ENCODE peak calls at places on chromosomes 1 and 21, in seven cellular contexts. Z is tibial nerve, I is right lobe of liver, U is left ventricle myocardium inferior, R is psoas muscle, F is A549, L is fibroblast of lung. X is an unnamed sample.
A peak's percentile ranks its signal among the peaks of the same experiment; 100 is the strongest.

GRCh38 chr1:85047472-85048295 is 616 bp downstream of the MCOLN3 start:
- DNase-seq in L (no peak), Z (no peak), F (peak; percentile 6), I (no peak), U (peak; percentile 16), R (no peak), X (peak; percentile 68)

GRCh38 chr1:118636004-118636403 is 352.1 kb downstream of the TBX15 start:
- DNase-seq in U (no peak), L (no peak), I (no peak), F (no peak), Z (no peak), R (no peak), X (no peak)

GRCh38 chr1:211280910-211281309 is 21.7 kb downstream of the RCOR3 start:
- DNase-seq in Z (no peak), R (no peak), F (no peak), U (no peak), I (no peak), L (no peak), X (no peak)

GRCh38 chr1:37925316-37925715 is 21.5 kb downstream of the INPP5B start:
- DNase-seq in Z (no peak), L (no peak), F (no peak), I (no peak), R (no peak), U (no peak), X (no peak)

GRCh38 chr1:36523850-36524249 is 41.1 kb upstream of the CSF3R start:
- DNase-seq in I (no peak), Z (no peak), R (no peak), L (no peak), U (no peak), F (no peak), X (no peak)

GRCh38 chr21:35932232-35932911 is 128.0 kb downstream of the SETD4 start:
- DNase-seq in F (peak; percentile 13), U (peak; percentile 53), I (no peak), Z (peak; percentile 52), L (peak; percentile 91), R (peak; percentile 58), X (no peak)

GRCh38 chr21:37684577-37684976 is 231.7 kb downstream of the KCNJ6 start:
- DNase-seq in R (no peak), U (no peak), L (no peak), F (no peak), Z (no peak), I (peak; percentile 45), X (no peak)

GRCh38 chr1:213122514-213122929 is 71.5 kb downstream of the RPS6KC1 start:
- DNase-seq in L (peak; percentile 41), Z (peak; percentile 11), U (no peak), F (peak; percentile 55), I (no peak), R (no peak), X (no peak)

GRCh38 chr21:45403825-45404725 is 890 bp upstream of the COL18A1 start:
- DNase-seq in I (peak; percentile 35), U (peak; percentile 69), Z (peak; percentile 37), R (peak; percentile 73), F (no peak), L (peak; percentile 83), X (peak; percentile 84)

GRCh38 chr1:107246775-107247345 is 106.0 kb downstream of the NTNG1 start:
- DNase-seq in L (peak; percentile 33), U (no peak), R (no peak), Z (no peak), F (no peak), I (no peak), X (no peak)

GRCh38 chr1:5516756-5517155 is 475.5 kb downstream of the NPHP4 start:
- DNase-seq in I (no peak), R (no peak), F (no peak), L (no peak), Z (no peak), U (no peak), X (no peak)

GRCh38 chr21:45768741-45769049 is 125.2 kb downstream of the PCBP3 start:
- DNase-seq in L (no peak), F (no peak), U (no peak), R (no peak), Z (no peak), I (no peak), X (no peak)

GRCh38 chr1:90074555-90075315 is 79.8 kb downstream of the ZNF326 start:
- DNase-seq in U (no peak), R (no peak), Z (no peak), L (peak; percentile 20), F (no peak), I (no peak), X (no peak)

GRCh38 chr1:167165948-167166702 is 54.6 kb upstream of the POU2F1 start:
- DNase-seq in U (no peak), I (no peak), F (no peak), R (no peak), Z (no peak), L (peak; percentile 74), X (no peak)

GRCh38 chr1:159056069-159056698 is 20.4 kb downstream of the AIM2 start:
- DNase-seq in R (no peak), Z (no peak), L (no peak), F (no peak), I (no peak), U (no peak), X (no peak)

GRCh38 chr1:182643699-182644098 is 39.5 kb upstream of the RGS16 start:
- DNase-seq in R (no peak), F (no peak), L (no peak), Z (no peak), I (no peak), U (no peak), X (no peak)

GRCh38 chr1:117210386-117210785 is 341 bp downstream of the VTCN1 start:
- DNase-seq in Z (no peak), L (no peak), I (no peak), U (no peak), R (no peak), F (no peak), X (no peak)

GRCh38 chr1:212565571-212566305 is 42.8 kb upstream of the ATF3 start:
- DNase-seq in U (no peak), L (no peak), F (no peak), R (no peak), I (no peak), Z (no peak), X (no peak)

GRCh38 chr1:223011230-223011856 is 131.7 kb downstream of the TLR5 start:
- DNase-seq in F (no peak), U (no peak), I (no peak), L (peak; percentile 12), R (no peak), Z (no peak), X (no peak)

GRCh38 chr1:181189691-181190361 is 101.3 kb downstream of the IER5 start:
- DNase-seq in L (peak; percentile 18), I (peak; percentile 58), R (peak; percentile 80), F (peak; percentile 63), Z (peak; percentile 61), U (peak; percentile 65), X (peak; percentile 84)

GRCh38 chr21:38768385-38769071 is 37.2 kb upstream of the ETS2 start:
- DNase-seq in R (no peak), U (no peak), Z (no peak), I (no peak), L (peak; percentile 96), F (peak; percentile 42), X (no peak)

GRCh38 chr1:226308166-226308722 is 720 bp downstream of the LIN9 start:
- DNase-seq in Z (no peak), L (no peak), I (no peak), R (no peak), U (peak; percentile 40), F (peak; percentile 19), X (peak; percentile 73)

DNA sequence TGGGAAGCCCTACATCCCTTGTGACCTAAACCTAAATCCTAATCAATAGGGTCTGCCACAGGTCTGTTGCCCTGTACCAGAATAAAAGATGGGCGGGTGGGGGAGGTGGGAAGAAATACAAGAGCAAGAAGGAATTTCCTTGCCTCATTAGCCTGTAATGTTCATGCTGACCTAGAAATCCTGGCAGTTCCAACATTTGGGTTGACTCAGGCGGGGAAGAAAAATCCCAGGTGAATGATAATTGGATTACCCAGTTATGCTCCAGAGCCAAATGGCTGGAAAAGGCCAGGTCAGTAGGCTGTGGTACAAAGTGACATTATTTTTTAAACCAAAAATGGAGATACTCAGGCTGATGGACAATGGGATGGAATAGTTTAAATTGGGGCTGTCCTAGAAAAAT is 27.3 kb upstream of the A3GALT2 start:
- DNase-seq in I (no peak), Z (no peak), U (no peak), F (no peak), L (peak; percentile 78), R (no peak), X (no peak)
- H3K4me1 ChIP-seq in I (no peaks in the 10 kb centered on the region), Z (peaks cover 58% of the 10 kb centered on the region), U (peaks cover 73% of the 10 kb centered on the region), F (peaks cover 41% of the 10 kb centered on the region), L (peaks cover 31% of the 10 kb centered on the region), R (peaks cover 53% of the 10 kb centered on the region), X (peaks cover 44% of the 10 kb centered on the region)

DNA sequence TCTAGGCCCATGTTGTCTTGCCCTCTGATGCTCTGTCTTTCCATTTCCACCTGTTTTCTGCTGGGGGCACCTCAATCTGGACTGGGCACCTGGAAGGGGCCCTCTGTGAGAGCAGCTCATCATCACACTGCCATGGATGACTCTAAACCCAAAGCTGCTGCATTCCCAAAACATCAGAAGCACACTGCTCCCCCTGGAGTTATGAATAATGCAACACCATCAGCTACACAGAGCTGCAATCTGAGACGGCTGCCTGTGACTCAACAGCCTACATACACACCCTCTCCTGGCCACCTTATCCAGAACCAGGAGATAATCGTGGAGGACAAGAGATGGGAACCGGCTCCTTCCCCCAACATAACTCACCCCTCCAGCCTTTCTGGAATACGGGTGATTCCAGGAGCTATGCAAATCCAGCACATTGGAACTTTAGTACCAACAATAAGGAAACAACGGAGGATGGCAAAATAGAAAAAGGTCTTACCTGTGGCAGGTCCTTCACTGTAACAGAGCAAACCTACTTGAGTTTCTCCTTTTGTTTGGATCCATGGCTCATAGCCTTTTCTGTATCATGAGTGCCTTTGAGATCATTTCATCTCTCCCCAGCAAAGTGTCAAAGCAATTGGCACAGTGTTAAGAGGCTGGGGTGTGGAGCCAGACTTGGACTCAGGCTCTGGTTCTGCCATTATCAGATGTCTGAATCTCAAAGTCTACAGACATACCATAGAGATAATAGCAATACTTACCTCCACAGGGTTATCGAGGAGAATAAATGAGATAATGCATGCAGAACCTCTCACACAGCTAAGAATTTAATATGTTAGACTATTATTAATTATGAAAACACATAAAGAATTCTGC is 29.3 kb downstream of the AK2 start:
- DNase-seq in U (no peak), L (peak; percentile 92), I (no peak), R (no peak), Z (peak; percentile 36), F (peak; percentile 79), X (no peak)
- TF ChIP-seq CTCF in U (peak; percentile 56), L (peak; percentile 74), I (no peak), R (peak; percentile 48), Z (peak; percentile 20), F (peak; percentile 51), X (peak; percentile 38)

DNA sequence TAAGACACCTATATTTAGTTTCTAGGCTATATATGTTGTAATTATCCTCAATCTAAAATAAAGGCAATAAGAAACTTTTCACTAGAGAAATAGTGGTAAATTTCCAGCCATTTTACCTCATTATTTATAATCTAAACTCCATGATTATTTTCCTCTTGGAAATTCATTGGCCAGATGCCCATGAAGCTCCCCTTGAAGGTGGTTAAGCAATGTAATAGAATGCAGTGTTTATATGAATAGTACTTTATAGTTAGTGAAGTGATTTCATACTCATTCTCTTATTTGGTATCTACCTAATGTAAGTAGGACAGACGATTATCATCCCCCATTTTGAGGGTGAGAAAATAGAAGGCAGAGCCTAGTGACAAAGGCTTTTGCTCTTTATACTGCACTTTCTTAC is 26.5 kb downstream of the NFYC start:
- DNase-seq in Z (no peak), R (no peak), L (peak; percentile 39), U (no peak), I (no peak), F (no peak), X (no peak)
- H3K4me1 ChIP-seq in Z (peaks cover 54% of the 10 kb centered on the region), R (peaks cover 72% of the 10 kb centered on the region), L (no peaks in the 10 kb centered on the region), U (peaks cover 100% of the 10 kb centered on the region), I (no peaks in the 10 kb centered on the region), F (peaks cover 16% of the 10 kb centered on the region), X (peaks cover 51% of the 10 kb centered on the region)

GRCh38 chr1:97192872-97193572 is 471.4 kb downstream of the PTBP2 start:
- DNase-seq in F (peak; percentile 53), I (no peak), Z (no peak), L (peak; percentile 98), R (no peak), U (no peak), X (no peak)
- TF ChIP-seq CTCF in F (no peak), I (no peak), Z (no peak), L (peak; percentile 5), R (no peak), U (no peak), X (no peak)

X was measured in kidney.